ENCODE peak calls at places on chromosomes 1 and 21, in seven cellular contexts. M is foreskin fibroblast, E is fibroblast of lung, U is HS-27A, O is 8988T, Y is RWPE1, X is heart right ventricle. F is an unnamed sample.

GRCh38 chr1:112144738-112145426 is 155.4 kb upstream of the KCND3 start:
- DNase-seq in M (no peak), E (no peak), U (no peak), O (no peak), Y (no peak), X (peak), F (no peak)

GRCh38 chr1:88612299-88612698 is 71.8 kb upstream of the PKN2 start:
- DNase-seq in M (no peak), E (no peak), U (no peak), O (no peak), Y (no peak), X (no peak), F (no peak)

GRCh38 chr21:41641821-41642368 is 125.0 kb downstream of the RIPK4 start:
- DNase-seq in M (peak), E (peak), U (peak), O (no peak), Y (peak), X (peak), F (peak)

GRCh38 chr1:111221633-111222286 is 5.8 kb upstream of the CHI3L2 start:
- DNase-seq in M (no peak), E (peak), U (no peak), O (no peak), Y (no peak), X (no peak), F (no peak)

GRCh38 chr21:15365751-15366392 is 301.1 kb upstream of the NRIP1 start:
- DNase-seq in M (no peak), E (no peak), U (no peak), O (no peak), Y (no peak), X (no peak), F (no peak)

GRCh38 chr21:27570306-27570868 is 603.5 kb upstream of the ADAMTS5 start:
- DNase-seq in M (peak), E (peak), U (peak), O (no peak), Y (peak), X (peak), F (no peak)

GRCh38 chr1:93907718-93908117 is 1.5 kb downstream of the GCLM start:
- DNase-seq in M (peak), E (peak), U (no peak), O (peak), Y (no peak), X (peak), F (peak)

GRCh38 chr1:40352126-40352525 is 21.4 kb upstream of the SMAP2 start:
- DNase-seq in M (no peak), E (no peak), U (no peak), O (no peak), Y (no peak), X (no peak), F (no peak)

GRCh38 chr1:55140546-55140983 is 74.6 kb downstream of the USP24 start:
- DNase-seq in M (peak), E (peak), U (peak), O (no peak), Y (peak), X (peak), F (peak)

GRCh38 chr1:117171900-117172501 is 38.7 kb downstream of the VTCN1 start:
- DNase-seq in M (no peak), E (peak), U (no peak), O (no peak), Y (peak), X (peak), F (no peak)

GRCh38 chr1:205237526-205238484 is 10.1 kb downstream of the TMCC2 start:
- DNase-seq in M (no peak), E (no peak), U (no peak), O (no peak), Y (no peak), X (no peak), F (no peak)

GRCh38 chr1:174659823-174660222 is 212.1 kb downstream of the GPR52 start:
- DNase-seq in M (peak), E (peak), U (no peak), O (no peak), Y (peak), X (peak), F (no peak)

GRCh38 chr1:24778141-24778540 is 32.9 kb downstream of the CLIC4 start:
- DNase-seq in M (no peak), E (no peak), U (no peak), O (no peak), Y (no peak), X (no peak), F (no peak)

GRCh38 chr21:29481641-29482040 is 182.9 kb downstream of the BACH1 start:
- DNase-seq in M (peak), E (peak), U (peak), O (no peak), Y (no peak), X (no peak), F (no peak)

GRCh38 chr1:41447995-41448770 is 36.3 kb downstream of the EDN2 start:
- DNase-seq in M (no peak), E (no peak), U (no peak), O (no peak), Y (peak), X (no peak), F (no peak)

GRCh38 chr1:85283475-85284199 is 7.2 kb upstream of the BCL10 start:
- DNase-seq in M (no peak), E (no peak), U (no peak), O (no peak), Y (no peak), X (no peak), F (peak)